ENCODE peak calls at places on chromosomes 12 and 14, in eight cellular contexts. Q is AG10803, F is pancreas, E is fibroblast of lung, Z is IMR-90, I is choroid plexus epithelial cell, H is stomach, W is left ventricle myocardium inferior. B is an unnamed sample.

GRCh38 chr12:71958457-71958856 is 19.8 kb downstream of the TPH2 start:
- DNase-seq in W (no peak), Z (peak), E (peak), H (no peak), F (no peak), I (peak), Q (no peak), B (no peak)

GRCh38 chr14:104446611-104447010 is 133.0 kb upstream of the C14orf180 start:
- DNase-seq in Z (no peak), E (no peak), F (no peak), Q (no peak), I (no peak), H (peak), W (no peak), B (no peak)

GRCh38 chr14:70955543-70956480 is 48.6 kb downstream of the PCNX1 start:
- DNase-seq in Q (peak), F (no peak), H (no peak), I (peak), E (peak), W (no peak), Z (peak), B (peak)

GRCh38 chr12:10361622-10362021 is 28.2 kb downstream of the KLRK1 start:
- DNase-seq in F (no peak), E (peak), H (no peak), I (peak), Q (peak), Z (peak), W (no peak), B (peak)

GRCh38 chr14:80575763-80576162 is 364.5 kb upstream of the DIO2 start:
- DNase-seq in E (no peak), Q (no peak), F (no peak), I (no peak), H (no peak), W (no peak), Z (no peak), B (no peak)

GRCh38 chr12:67394600-67394999 is 125.4 kb downstream of the CAND1 start:
- DNase-seq in W (peak), Q (peak), E (peak), H (no peak), F (peak), Z (peak), I (peak), B (peak)

GRCh38 chr14:60222820-60223219 is 26.2 kb upstream of the PPM1A start:
- DNase-seq in H (peak), Z (no peak), I (no peak), Q (no peak), E (no peak), W (peak), F (peak), B (no peak)

GRCh38 chr12:2264622-2265306 is 212.0 kb downstream of the CACNA1C start:
- DNase-seq in F (no peak), W (no peak), Z (peak), Q (peak), H (no peak), E (peak), I (peak), B (peak)

GRCh38 chr12:124573839-124574786 is 6.7 kb upstream of the NCOR2 start:
- DNase-seq in F (no peak), I (no peak), Z (no peak), H (no peak), E (no peak), W (no peak), Q (no peak), B (no peak)

GRCh38 chr14:90301122-90301521 is 30.6 kb downstream of the NRDE2 start:
- DNase-seq in H (no peak), Q (no peak), I (no peak), Z (no peak), F (no peak), W (no peak), E (no peak), B (no peak)

GRCh38 chr12:38587594-38587993 is 271.0 kb downstream of the ALG10B start:
- DNase-seq in Q (no peak), F (no peak), H (no peak), W (no peak), I (peak), Z (no peak), E (no peak), B (peak)

GRCh38 chr12:70080577-70080976 is 162.7 kb upstream of the CNOT2 start:
- DNase-seq in Z (no peak), Q (no peak), H (no peak), W (no peak), I (no peak), E (no peak), F (no peak), B (no peak)

GRCh38 chr12:53232641-53233538 is 881 bp upstream of the RARG start:
- DNase-seq in H (peak), Q (peak), W (peak), F (peak), Z (no peak), I (no peak), E (peak), B (no peak)

GRCh38 chr14:104210548-104211195 is 72.3 kb downstream of the KIF26A start:
- DNase-seq in F (no peak), W (no peak), Z (no peak), Q (no peak), H (no peak), I (no peak), E (no peak), B (no peak)

GRCh38 chr14:64815257-64815656 is 64.5 kb downstream of the SPTB start:
- DNase-seq in H (no peak), E (no peak), F (no peak), W (no peak), I (no peak), Z (no peak), Q (no peak), B (no peak)

GRCh38 chr12:19912996-19913395 is 455.3 kb upstream of the PDE3A start:
- DNase-seq in Z (no peak), W (no peak), E (no peak), Q (no peak), H (no peak), F (no peak), I (peak), B (no peak)

GRCh38 chr12:95351745-95352144 is 122.2 kb upstream of the METAP2 start:
- DNase-seq in Q (peak), Z (no peak), F (no peak), W (peak), H (no peak), I (peak), E (no peak), B (no peak)

GRCh38 chr12:123129651-123130050 is 21.2 kb downstream of the PITPNM2 start:
- DNase-seq in W (no peak), H (no peak), F (no peak), Q (no peak), E (no peak), Z (no peak), I (no peak), B (no peak)

DNA sequence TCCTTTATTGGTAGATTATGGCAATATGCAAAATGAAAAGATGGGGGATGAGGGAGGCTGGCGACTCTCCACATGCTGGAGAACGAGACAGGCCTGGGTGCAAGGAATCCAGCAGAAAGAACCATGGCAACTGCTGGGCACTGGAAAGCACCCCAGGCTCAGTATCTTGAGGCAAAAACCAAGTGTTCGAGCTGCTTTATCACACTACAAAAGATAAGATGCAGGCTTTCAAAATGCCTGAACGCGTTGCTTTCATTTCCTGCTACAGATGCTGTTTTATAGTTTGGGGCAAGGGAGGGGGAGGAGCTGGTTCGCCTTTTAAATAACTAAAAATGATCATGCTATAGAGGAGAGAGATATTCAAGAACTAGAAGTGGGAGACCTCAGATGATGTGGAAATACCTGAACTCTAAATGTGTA is 38.9 kb downstream of the NIN start:
- DNase-seq in E (no peak), F (no peak), Q (no peak), H (no peak), Z (no peak), I (no peak), W (no peak), B (no peak)
- H3K4me3 ChIP-seq in E (no peak), F (no peak), Q (no peak), H (no peak), Z (no peak), I (no peak), W (peak), B (no peak)

GRCh38 chr12:78086553-78087362 is 256.1 kb downstream of the NAV3 start:
- DNase-seq in W (no peak), H (no peak), I (peak), F (no peak), Z (peak), E (no peak), Q (no peak), B (no peak)
- TF ChIP-seq CTCF in W (no peak), H (no peak), I (peak), F (no peak), Z (no peak), E (no peak), Q (peak), B (peak)

GRCh38 chr12:57628280-57629191 is 4.5 kb downstream of the B4GALNT1 start:
- DNase-seq in W (no peak), Q (no peak), I (no peak), E (no peak), Z (no peak), F (no peak), H (no peak), B (no peak)
- H3K4me3 ChIP-seq in W (no peak), Q (no peak), I (no peak), E (no peak), Z (no peak), F (no peak), H (no peak), B (no peak)

GRCh38 chr14:67221248-67221981 is 19.8 kb upstream of the PALS1 start:
- DNase-seq in E (peak), H (no peak), F (no peak), Q (peak), I (peak), Z (peak), W (no peak), B (peak)

GRCh38 chr14:67218126-67218525 is 23.1 kb upstream of the PALS1 start:
- DNase-seq in E (no peak), Q (no peak), F (no peak), I (no peak), W (no peak), H (no peak), Z (no peak), B (no peak)

DNA sequence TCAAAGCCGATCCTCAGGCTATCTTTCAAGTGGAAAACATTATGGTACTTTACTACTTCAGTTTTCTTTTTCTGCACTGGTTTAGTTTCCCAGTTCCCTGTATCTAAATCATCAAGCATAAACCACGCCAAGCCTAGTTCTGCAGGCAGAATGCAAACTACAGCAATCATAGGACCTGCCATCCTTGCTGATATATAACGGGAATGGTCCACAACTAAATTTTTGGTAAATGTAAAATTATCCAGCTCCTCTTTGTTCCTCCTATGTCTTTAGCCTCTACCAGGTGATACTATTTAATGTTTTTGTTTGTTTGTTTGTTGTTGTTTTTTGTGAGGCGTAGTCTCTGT is 19.3 kb upstream of the PALS1 start:
- DNase-seq in H (no peak), E (no peak), I (no peak), W (no peak), Q (no peak), F (no peak), Z (no peak), B (no peak)
- TF ChIP-seq CTCF in H (no peak), E (no peak), I (no peak), W (no peak), Q (no peak), F (no peak), Z (no peak), B (no peak)

DNA sequence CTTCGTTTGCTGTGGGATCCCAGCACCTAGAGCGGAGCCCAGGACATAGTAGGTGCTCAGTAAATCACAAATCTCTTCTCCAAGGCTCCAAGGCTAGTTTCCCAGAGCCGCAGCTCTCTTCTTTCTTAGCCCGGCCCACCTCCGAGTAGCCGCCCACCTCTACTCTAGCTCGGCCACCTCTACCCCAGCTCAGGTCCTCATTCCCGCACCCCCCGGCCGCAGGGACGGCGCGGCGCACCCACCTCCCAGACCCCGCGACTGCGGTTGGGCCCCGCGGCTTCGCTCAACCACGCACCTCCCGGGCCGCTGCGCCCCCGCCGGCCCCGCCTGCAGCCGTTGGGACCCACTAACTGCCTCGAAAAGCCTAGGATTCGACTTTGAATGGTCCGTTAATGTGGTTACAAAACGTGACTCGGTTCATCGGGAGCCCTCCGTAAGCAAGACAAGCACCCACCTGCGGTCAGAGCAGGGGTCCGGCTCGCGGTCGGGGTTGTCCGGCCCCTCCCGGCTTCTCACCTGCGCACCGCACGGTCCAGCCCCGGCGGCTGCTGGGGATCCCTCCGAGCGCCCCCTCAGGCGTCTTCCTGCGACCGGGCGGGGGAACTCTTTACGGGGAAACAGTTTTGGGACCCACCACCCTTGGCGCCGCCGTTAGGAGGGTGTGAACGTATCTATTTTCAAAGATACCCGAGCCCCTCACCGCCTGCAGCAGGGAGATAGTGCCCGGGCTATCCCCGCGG is at the start of gene SLC2A14:
- DNase-seq in H (no peak), Z (no peak), W (no peak), I (no peak), F (no peak), Q (no peak), E (no peak), B (no peak)
- H3K4me3 ChIP-seq in H (no peak), Z (no peak), W (peak), I (peak), F (no peak), Q (no peak), E (peak), B (peak)

GRCh38 chr12:15910864-15911696 is at the start of gene DERA:
- DNase-seq in I (peak), W (peak), H (peak), Q (peak), F (peak), Z (peak), E (peak), B (peak)
- TF ChIP-seq CTCF in I (no peak), W (peak), H (no peak), Q (no peak), F (no peak), Z (no peak), E (no peak), B (no peak)

GRCh38 chr14:25048170-25049126 is 1.5 kb downstream of the STXBP6 start:
- DNase-seq in I (peak), H (peak), Q (peak), Z (peak), F (peak), W (peak), E (peak), B (peak)
- H3K4me3 ChIP-seq in I (peak), H (peak), Q (peak), Z (peak), F (peak), W (peak), E (peak), B (peak)

GRCh38 chr12:82517027-82517426 is 158.7 kb downstream of the METTL25 start:
- DNase-seq in W (no peak), F (no peak), E (no peak), I (peak), Z (peak), Q (peak), H (no peak), B (peak)
- TF ChIP-seq CTCF in W (no peak), F (peak), E (peak), I (peak), Z (peak), Q (peak), H (peak), B (peak)